ENCODE peak calls at places on chromosomes 13 and 19, in ten cellular contexts. One of them, this sample, is unnamed.
A peak's percentile ranks its signal among the peaks of the same experiment; 100 is the strongest.

GRCh38 chr13:29817604-29818378 is 32.6 kb downstream of the UBL3 start:
- DNase-seq in heart right ventricle: no peak
- DNase-seq in spleen: no peak
- DNase-seq in naive thymus-derived CD4-positive, alpha-beta T cell: no peak
- DNase-seq in astrocyte: peak; percentile 8
- DNase-seq in thoracic aorta: no peak
- DNase-seq in endodermal cell: no peak
- DNase-seq in pancreas: no peak
- DNase-seq in HepG2: no peak
- DNase-seq in CD4-positive, alpha-beta memory T cell: no peak
- DNase-seq in this sample: no peak

GRCh38 chr13:75906315-75906714 is 270.2 kb downstream of the LMO7 start:
- DNase-seq in heart right ventricle: no peak
- DNase-seq in spleen: no peak
- DNase-seq in naive thymus-derived CD4-positive, alpha-beta T cell: no peak
- DNase-seq in astrocyte: no peak
- DNase-seq in thoracic aorta: no peak
- DNase-seq in endodermal cell: peak; percentile 52
- DNase-seq in pancreas: no peak
- DNase-seq in HepG2: no peak
- DNase-seq in CD4-positive, alpha-beta memory T cell: no peak
- DNase-seq in this sample: no peak

GRCh38 chr19:4976412-4977298 is 7.7 kb downstream of the KDM4B start:
- DNase-seq in heart right ventricle: peak; percentile 57
- DNase-seq in spleen: peak; percentile 90
- DNase-seq in naive thymus-derived CD4-positive, alpha-beta T cell: no peak
- DNase-seq in astrocyte: peak; percentile 93
- DNase-seq in thoracic aorta: peak; percentile 59
- DNase-seq in endodermal cell: peak; percentile 83
- DNase-seq in pancreas: no peak
- DNase-seq in HepG2: peak; percentile 53
- DNase-seq in CD4-positive, alpha-beta memory T cell: no peak
- DNase-seq in this sample: peak; percentile 47

GRCh38 chr19:40805258-40805868 is 6.4 kb downstream of the EGLN2 start:
- DNase-seq in heart right ventricle: peak; percentile 43
- DNase-seq in spleen: no peak
- DNase-seq in naive thymus-derived CD4-positive, alpha-beta T cell: peak; percentile 51
- DNase-seq in astrocyte: no peak
- DNase-seq in thoracic aorta: no peak
- DNase-seq in endodermal cell: no peak
- DNase-seq in pancreas: peak; percentile 64
- DNase-seq in HepG2: no peak
- DNase-seq in CD4-positive, alpha-beta memory T cell: peak; percentile 41
- DNase-seq in this sample: no peak

GRCh38 chr13:75402787-75403186 is 79.2 kb downstream of the TBC1D4 start:
- DNase-seq in heart right ventricle: peak; percentile 71
- DNase-seq in spleen: no peak
- DNase-seq in naive thymus-derived CD4-positive, alpha-beta T cell: no peak
- DNase-seq in astrocyte: no peak
- DNase-seq in thoracic aorta: no peak
- DNase-seq in endodermal cell: no peak
- DNase-seq in pancreas: no peak
- DNase-seq in HepG2: peak; percentile 45
- DNase-seq in CD4-positive, alpha-beta memory T cell: no peak
- DNase-seq in this sample: no peak

GRCh38 chr13:110107568-110108347 is 199.2 kb downstream of the COL4A1 start:
- DNase-seq in heart right ventricle: no peak
- DNase-seq in spleen: no peak
- DNase-seq in naive thymus-derived CD4-positive, alpha-beta T cell: no peak
- DNase-seq in astrocyte: no peak
- DNase-seq in thoracic aorta: no peak
- DNase-seq in endodermal cell: peak; percentile 85
- DNase-seq in pancreas: no peak
- DNase-seq in HepG2: no peak
- DNase-seq in CD4-positive, alpha-beta memory T cell: no peak
- DNase-seq in this sample: no peak

GRCh38 chr19:12784871-12785430 is 6.3 kb upstream of the JUNB start:
- DNase-seq in heart right ventricle: no peak
- DNase-seq in spleen: no peak
- DNase-seq in naive thymus-derived CD4-positive, alpha-beta T cell: peak; percentile 55
- DNase-seq in astrocyte: no peak
- DNase-seq in thoracic aorta: no peak
- DNase-seq in endodermal cell: peak; percentile 58
- DNase-seq in pancreas: no peak
- DNase-seq in HepG2: no peak
- DNase-seq in CD4-positive, alpha-beta memory T cell: peak; percentile 59
- DNase-seq in this sample: peak; percentile 72

GRCh38 chr19:18091217-18091608 is 4.5 kb upstream of the IL12RB1 start:
- DNase-seq in heart right ventricle: peak; percentile 32
- DNase-seq in spleen: peak; percentile 96
- DNase-seq in naive thymus-derived CD4-positive, alpha-beta T cell: peak; percentile 78
- DNase-seq in astrocyte: no peak
- DNase-seq in thoracic aorta: no peak
- DNase-seq in endodermal cell: no peak
- DNase-seq in pancreas: no peak
- DNase-seq in HepG2: no peak
- DNase-seq in CD4-positive, alpha-beta memory T cell: peak; percentile 83
- DNase-seq in this sample: no peak

GRCh38 chr19:32767951-32768679 is 48.5 kb downstream of the TDRD12 start:
- DNase-seq in heart right ventricle: no peak
- DNase-seq in spleen: no peak
- DNase-seq in naive thymus-derived CD4-positive, alpha-beta T cell: no peak
- DNase-seq in astrocyte: no peak
- DNase-seq in thoracic aorta: no peak
- DNase-seq in endodermal cell: no peak
- DNase-seq in pancreas: no peak
- DNase-seq in HepG2: no peak
- DNase-seq in CD4-positive, alpha-beta memory T cell: no peak
- DNase-seq in this sample: no peak

GRCh38 chr13:22883262-22883840 is 297.4 kb upstream of the SGCG start:
- DNase-seq in heart right ventricle: no peak
- DNase-seq in spleen: no peak
- DNase-seq in naive thymus-derived CD4-positive, alpha-beta T cell: no peak
- DNase-seq in astrocyte: no peak
- DNase-seq in thoracic aorta: no peak
- DNase-seq in endodermal cell: no peak
- DNase-seq in pancreas: no peak
- DNase-seq in HepG2: no peak
- DNase-seq in CD4-positive, alpha-beta memory T cell: no peak
- DNase-seq in this sample: no peak

DNA sequence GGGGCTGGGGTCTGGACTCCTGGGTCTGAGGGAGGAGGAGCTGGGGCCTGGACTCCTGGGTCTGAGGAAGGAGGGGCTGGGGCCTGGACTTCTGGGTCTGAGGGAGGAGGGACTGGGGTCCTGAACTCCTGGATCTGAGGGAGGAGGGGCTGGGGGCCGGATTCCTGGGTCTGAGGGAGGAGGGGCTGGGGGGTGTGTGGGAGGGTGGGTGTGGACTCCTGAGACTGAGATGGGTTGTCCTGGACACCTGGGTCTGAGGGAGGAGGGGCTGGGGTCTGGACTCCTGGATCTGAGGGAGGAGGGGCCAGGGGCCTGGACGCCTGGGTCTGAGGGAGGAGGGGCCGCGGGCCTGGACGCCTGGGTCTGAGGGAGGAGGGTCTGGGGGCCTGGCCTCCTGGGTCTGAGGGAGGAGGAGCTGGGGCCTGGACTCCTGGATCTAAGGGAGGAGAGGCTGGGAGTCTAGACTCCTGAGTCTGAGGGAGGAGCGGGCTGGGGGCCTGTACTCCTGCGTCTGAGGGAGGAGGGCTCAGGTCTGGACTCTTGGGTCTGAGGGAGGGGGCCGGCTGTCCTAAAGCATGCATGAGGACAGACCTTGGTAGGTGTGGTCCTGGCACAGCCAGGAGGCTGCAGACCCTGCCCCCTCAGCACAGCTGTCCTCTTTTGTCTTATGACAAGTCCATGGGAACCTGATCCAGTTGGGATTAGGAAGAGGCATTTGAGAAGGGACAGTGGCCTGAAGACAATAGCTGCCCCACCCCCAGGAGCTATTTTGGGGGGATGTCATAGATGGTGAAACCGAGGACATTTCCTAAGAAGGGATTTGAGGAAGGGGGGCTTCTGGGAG is 1.4 kb downstream of the TNNT1 start:
- DNase-seq in heart right ventricle: no peak
- DNase-seq in spleen: no peak
- DNase-seq in naive thymus-derived CD4-positive, alpha-beta T cell: no peak
- DNase-seq in astrocyte: no peak
- DNase-seq in thoracic aorta: no peak
- DNase-seq in endodermal cell: peak; percentile 68
- DNase-seq in pancreas: no peak
- DNase-seq in HepG2: no peak
- DNase-seq in CD4-positive, alpha-beta memory T cell: no peak
- DNase-seq in this sample: no peak
- H3K4me3 ChIP-seq in heart right ventricle: no peak overlapping the region
- H3K4me3 ChIP-seq in spleen: no peak overlapping the region
- H3K4me3 ChIP-seq in naive thymus-derived CD4-positive, alpha-beta T cell: no peak overlapping the region
- H3K4me3 ChIP-seq in astrocyte: no peak overlapping the region
- H3K4me3 ChIP-seq in thoracic aorta: no peak overlapping the region
- H3K4me3 ChIP-seq in endodermal cell: no peak overlapping the region
- H3K4me3 ChIP-seq in pancreas: no peak overlapping the region
- H3K4me3 ChIP-seq in HepG2: no peak overlapping the region
- H3K4me3 ChIP-seq in CD4-positive, alpha-beta memory T cell: no peak overlapping the region
- H3K4me3 ChIP-seq in this sample: no peak overlapping the region

GRCh38 chr19:39137131-39137530 is 11.5 kb downstream of the PAK4 start:
- DNase-seq in heart right ventricle: no peak
- DNase-seq in spleen: no peak
- DNase-seq in naive thymus-derived CD4-positive, alpha-beta T cell: no peak
- DNase-seq in astrocyte: no peak
- DNase-seq in thoracic aorta: no peak
- DNase-seq in endodermal cell: peak; percentile 39
- DNase-seq in pancreas: no peak
- DNase-seq in HepG2: no peak
- DNase-seq in CD4-positive, alpha-beta memory T cell: no peak
- DNase-seq in this sample: no peak

GRCh38 chr19:39139305-39140194 is 14.0 kb downstream of the PAK4 start:
- DNase-seq in heart right ventricle: no peak
- DNase-seq in spleen: no peak
- DNase-seq in naive thymus-derived CD4-positive, alpha-beta T cell: no peak
- DNase-seq in astrocyte: no peak
- DNase-seq in thoracic aorta: no peak
- DNase-seq in endodermal cell: peak; percentile 84
- DNase-seq in pancreas: peak; percentile 36
- DNase-seq in HepG2: no peak
- DNase-seq in CD4-positive, alpha-beta memory T cell: no peak
- DNase-seq in this sample: no peak

GRCh38 chr19:39140594-39140993 is 15.0 kb downstream of the PAK4 start:
- DNase-seq in heart right ventricle: no peak
- DNase-seq in spleen: no peak
- DNase-seq in naive thymus-derived CD4-positive, alpha-beta T cell: no peak
- DNase-seq in astrocyte: no peak
- DNase-seq in thoracic aorta: no peak
- DNase-seq in endodermal cell: no peak
- DNase-seq in pancreas: no peak
- DNase-seq in HepG2: no peak
- DNase-seq in CD4-positive, alpha-beta memory T cell: no peak
- DNase-seq in this sample: no peak

GRCh38 chr19:39140195-39140516 is 14.6 kb downstream of the PAK4 start:
- DNase-seq in heart right ventricle: no peak
- DNase-seq in spleen: no peak
- DNase-seq in naive thymus-derived CD4-positive, alpha-beta T cell: no peak
- DNase-seq in astrocyte: no peak
- DNase-seq in thoracic aorta: no peak
- DNase-seq in endodermal cell: peak; percentile 59
- DNase-seq in pancreas: no peak
- DNase-seq in HepG2: no peak
- DNase-seq in CD4-positive, alpha-beta memory T cell: no peak
- DNase-seq in this sample: no peak

DNA sequence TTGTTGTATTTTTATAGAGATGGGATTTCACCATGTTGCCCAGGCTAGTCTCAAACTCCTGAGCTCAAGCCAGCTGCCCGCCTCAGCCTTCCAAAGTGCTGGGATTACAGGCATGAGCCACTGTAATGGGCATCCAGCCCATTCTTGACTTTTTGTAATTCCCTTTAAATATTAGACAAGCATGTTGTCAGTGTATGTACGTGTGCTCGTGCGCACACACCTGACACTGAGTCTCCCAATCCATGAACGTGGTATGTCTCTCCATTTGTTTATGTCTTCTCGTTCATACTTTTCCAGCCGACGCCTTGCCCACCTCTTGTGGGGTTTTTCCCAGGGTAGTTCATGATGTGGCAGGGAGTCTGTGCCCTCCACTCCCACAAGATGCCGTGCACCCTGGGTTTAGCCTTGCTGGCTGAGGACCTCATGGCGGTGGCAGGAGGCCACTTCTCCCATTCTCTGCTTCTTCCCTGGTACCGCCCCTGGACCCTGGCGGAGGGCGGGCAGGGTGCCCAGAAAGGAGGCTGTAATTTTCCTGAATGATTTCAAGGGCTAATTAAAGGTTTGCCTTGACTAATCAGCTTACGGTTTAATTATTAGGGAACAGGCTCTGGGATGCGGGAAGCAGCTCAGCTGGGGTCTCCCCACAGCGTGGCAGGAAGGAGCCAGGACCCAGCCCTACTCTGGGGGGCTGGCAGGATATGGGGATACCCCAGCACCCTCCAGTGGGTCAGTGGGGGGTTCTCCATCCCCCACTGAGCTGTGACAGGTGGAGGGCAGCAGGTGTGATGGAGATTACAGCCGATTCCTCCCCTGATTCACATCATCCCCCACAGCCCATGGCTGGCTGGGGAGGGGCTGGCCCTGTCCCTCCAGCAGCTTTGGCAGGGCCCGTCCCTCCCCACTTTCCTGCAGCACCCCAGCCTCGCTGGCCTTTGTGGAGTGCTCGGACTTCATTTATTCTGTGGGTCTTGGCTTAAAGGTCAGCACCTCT is 12.9 kb downstream of the PAK4 start:
- DNase-seq in heart right ventricle: no peak
- DNase-seq in spleen: no peak
- DNase-seq in naive thymus-derived CD4-positive, alpha-beta T cell: no peak
- DNase-seq in astrocyte: no peak
- DNase-seq in thoracic aorta: no peak
- DNase-seq in endodermal cell: peak; percentile 39
- DNase-seq in pancreas: peak; percentile 53
- DNase-seq in HepG2: no peak
- DNase-seq in CD4-positive, alpha-beta memory T cell: no peak
- DNase-seq in this sample: no peak
- H3K27ac ChIP-seq in heart right ventricle: peak overlapping the region; percentile 1
- H3K27ac ChIP-seq in spleen: no peak overlapping the region
- H3K27ac ChIP-seq in naive thymus-derived CD4-positive, alpha-beta T cell: no peak overlapping the region
- H3K27ac ChIP-seq in astrocyte: no peak overlapping the region
- H3K27ac ChIP-seq in thoracic aorta: no peak overlapping the region
- H3K27ac ChIP-seq in endodermal cell: peak overlapping the region; percentile 24
- H3K27ac ChIP-seq in pancreas: peak overlapping the region; percentile 17
- H3K27ac ChIP-seq in HepG2: no peak overlapping the region
- H3K27ac ChIP-seq in CD4-positive, alpha-beta memory T cell: no peak overlapping the region
- H3K27ac ChIP-seq in this sample: no peak overlapping the region

GRCh38 chr13:60286707-60287106 is 110.3 kb upstream of the TDRD3 start:
- DNase-seq in heart right ventricle: no peak
- DNase-seq in spleen: no peak
- DNase-seq in naive thymus-derived CD4-positive, alpha-beta T cell: no peak
- DNase-seq in astrocyte: no peak
- DNase-seq in thoracic aorta: no peak
- DNase-seq in endodermal cell: no peak
- DNase-seq in pancreas: no peak
- DNase-seq in HepG2: no peak
- DNase-seq in CD4-positive, alpha-beta memory T cell: no peak
- DNase-seq in this sample: no peak
- H3K4me3 ChIP-seq in heart right ventricle: no peak overlapping the region
- H3K4me3 ChIP-seq in spleen: no peak overlapping the region
- H3K4me3 ChIP-seq in naive thymus-derived CD4-positive, alpha-beta T cell: no peak overlapping the region
- H3K4me3 ChIP-seq in astrocyte: no peak overlapping the region
- H3K4me3 ChIP-seq in thoracic aorta: no peak overlapping the region
- H3K4me3 ChIP-seq in endodermal cell: no peak overlapping the region
- H3K4me3 ChIP-seq in pancreas: no peak overlapping the region
- H3K4me3 ChIP-seq in HepG2: no peak overlapping the region
- H3K4me3 ChIP-seq in CD4-positive, alpha-beta memory T cell: no peak overlapping the region
- H3K4me3 ChIP-seq in this sample: no peak overlapping the region

GRCh38 chr19:56573914-56574313 is 6.6 kb downstream of the ZNF470 start:
- DNase-seq in heart right ventricle: no peak
- DNase-seq in spleen: no peak
- DNase-seq in naive thymus-derived CD4-positive, alpha-beta T cell: no peak
- DNase-seq in astrocyte: no peak
- DNase-seq in thoracic aorta: no peak
- DNase-seq in endodermal cell: no peak
- DNase-seq in pancreas: no peak
- DNase-seq in HepG2: no peak
- DNase-seq in CD4-positive, alpha-beta memory T cell: no peak
- DNase-seq in this sample: no peak
- H3K27ac ChIP-seq in heart right ventricle: no peak overlapping the region
- H3K27ac ChIP-seq in spleen: no peak overlapping the region
- H3K27ac ChIP-seq in naive thymus-derived CD4-positive, alpha-beta T cell: no peak overlapping the region
- H3K27ac ChIP-seq in astrocyte: no peak overlapping the region
- H3K27ac ChIP-seq in thoracic aorta: no peak overlapping the region
- H3K27ac ChIP-seq in endodermal cell: no peak overlapping the region
- H3K27ac ChIP-seq in pancreas: no peak overlapping the region
- H3K27ac ChIP-seq in HepG2: no peak overlapping the region
- H3K27ac ChIP-seq in CD4-positive, alpha-beta memory T cell: no peak overlapping the region
- H3K27ac ChIP-seq in this sample: no peak overlapping the region